ENCODE peak calls at places on chromosomes 6 and 20, in five cellular contexts. R is GM20000, O is osteocyte, A is coronary artery, P is lung. W is an unnamed sample.

GRCh38 chr20:45880988-45881788 is at the start of gene ZSWIM1:
- DNase-seq in R (peak; percentile 97), O (peak; percentile 99), A (peak; percentile 99), P (peak; percentile 100), W (peak; percentile 98)

GRCh38 chr6:54010340-54011276 is 100.6 kb upstream of the MLIP start:
- DNase-seq in R (no peak), O (no peak), A (no peak), P (no peak), W (no peak)

GRCh38 chr6:102950967-102951366 is 1557.5 kb downstream of the GRIK2 start:
- DNase-seq in R (no peak), O (no peak), A (no peak), P (no peak), W (no peak)

GRCh38 chr6:111788779-111789276 is 84.4 kb downstream of the FYN start:
- DNase-seq in R (no peak), O (no peak), A (no peak), P (no peak), W (no peak)

GRCh38 chr20:9515761-9516657 is 1.6 kb downstream of the LAMP5 start:
- DNase-seq in R (no peak), O (no peak), A (no peak), P (peak; percentile 67), W (no peak)

GRCh38 chr20:39429716-39430115 is 467.6 kb downstream of the DHX35 start:
- DNase-seq in R (no peak), O (no peak), A (no peak), P (no peak), W (no peak)

GRCh38 chr20:23078351-23078993 is 7.7 kb downstream of the CD93 start:
- DNase-seq in R (no peak), O (no peak), A (no peak), P (no peak), W (no peak)

GRCh38 chr6:124999105-124999764 is 37.0 kb downstream of the RNF217 start:
- DNase-seq in R (no peak), O (no peak), A (no peak), P (no peak), W (no peak)

GRCh38 chr20:37198962-37199660 is 19.8 kb upstream of the MROH8 start:
- DNase-seq in R (no peak), O (no peak), A (no peak), P (no peak), W (no peak)

GRCh38 chr20:51456511-51457280 is 85.8 kb downstream of the NFATC2 start:
- DNase-seq in R (no peak), O (peak; percentile 99), A (peak; percentile 97), P (peak; percentile 96), W (no peak)

GRCh38 chr6:20608371-20608770 is 74.1 kb downstream of the CDKAL1 start:
- DNase-seq in R (no peak), O (no peak), A (no peak), P (no peak), W (no peak)

GRCh38 chr6:14811760-14812428 is 434.0 kb upstream of the JARID2 start:
- DNase-seq in R (no peak), O (no peak), A (no peak), P (no peak), W (no peak)

GRCh38 chr6:143110996-143111395 is 50.3 kb downstream of the AIG1 start:
- DNase-seq in R (no peak), O (no peak), A (no peak), P (no peak), W (no peak)

GRCh38 chr20:14716251-14716650 is 378.8 kb upstream of the FLRT3 start:
- DNase-seq in R (no peak), O (no peak), A (no peak), P (no peak), W (no peak)

GRCh38 chr6:22828179-22829062 is 259.1 kb downstream of the HDGFL1 start:
- DNase-seq in R (peak; percentile 27), O (no peak), A (no peak), P (peak; percentile 43), W (peak; percentile 28)

GRCh38 chr20:878511-879307 is 37.4 kb downstream of the ANGPT4 start:
- DNase-seq in R (peak; percentile 62), O (no peak), A (no peak), P (no peak), W (peak; percentile 46)

GRCh38 chr6:138773177-138774091 is at the start of gene CCDC28A:
- DNase-seq in R (peak; percentile 88), O (peak; percentile 97), A (peak; percentile 97), P (peak; percentile 96), W (peak; percentile 86)

GRCh38 chr6:136693090-136693489 is 99.2 kb downstream of the MAP3K5 start:
- DNase-seq in R (no peak), O (no peak), A (no peak), P (no peak), W (no peak)

GRCh38 chr6:20286968-20287565 is 74.8 kb upstream of the MBOAT1 start:
- DNase-seq in R (no peak), O (no peak), A (no peak), P (no peak), W (no peak)

GRCh38 chr6:141264101-141264500 is 868.6 kb upstream of the GJE1 start:
- DNase-seq in R (no peak), O (no peak), A (no peak), P (no peak), W (no peak)

DNA sequence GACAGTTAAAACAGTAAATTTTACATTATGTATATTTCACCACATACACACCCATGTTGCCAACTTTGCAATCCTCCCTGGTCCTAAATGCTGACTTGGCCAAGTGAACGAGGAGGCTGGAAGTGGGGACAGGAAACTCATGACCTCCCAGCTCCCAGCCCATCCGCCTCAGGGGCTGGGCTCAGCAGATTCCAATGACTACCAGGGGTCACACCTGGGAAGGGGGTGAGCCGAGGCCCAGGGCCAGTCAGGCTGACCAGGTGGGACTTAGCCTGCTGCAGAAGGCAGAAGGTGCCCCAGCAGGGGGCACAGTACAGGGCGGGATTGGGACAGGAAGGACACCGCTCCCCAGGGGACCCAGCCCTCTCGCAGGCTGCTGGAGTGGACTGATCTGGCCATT is 2.4 kb downstream of the SIGLEC1 start:
- DNase-seq in R (no peak), O (no peak), A (no peak), P (no peak), W (no peak)
- TF ChIP-seq CTCF in R (no peak), O (no peak), A (no peak), P (no peak), W (no peak)

DNA sequence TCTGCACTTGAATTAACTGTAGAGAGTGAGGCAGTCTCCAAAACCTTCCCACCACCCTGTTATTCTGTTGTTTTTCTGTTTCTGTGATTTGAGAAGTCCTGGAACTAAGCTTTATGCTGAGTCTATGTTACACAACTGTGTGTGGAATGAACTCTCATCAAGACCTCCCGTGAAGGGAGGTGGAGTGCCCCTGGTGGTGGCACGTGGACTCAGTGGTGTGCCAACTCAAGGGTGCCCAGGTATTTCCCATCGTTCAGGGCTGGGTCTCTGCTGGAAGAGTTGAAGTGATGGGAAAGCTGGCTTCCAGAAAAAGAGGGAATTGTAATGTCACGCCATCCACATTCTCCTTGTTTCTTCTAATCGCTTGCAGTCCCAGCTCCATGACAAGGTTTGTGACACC is 374.2 kb downstream of the SMOC2 start:
- DNase-seq in R (no peak), O (no peak), A (no peak), P (no peak), W (no peak)
- TF ChIP-seq CTCF in R (no peak), O (peak; percentile 33), A (no peak), P (no peak), W (no peak)

GRCh38 chr6:149455028-149455732 is 29.6 kb downstream of the ZC3H12D start:
- DNase-seq in R (no peak), O (no peak), A (no peak), P (peak; percentile 54), W (no peak)
- TF ChIP-seq CTCF in R (no peak), O (no peak), A (no peak), P (no peak), W (no peak)

DNA sequence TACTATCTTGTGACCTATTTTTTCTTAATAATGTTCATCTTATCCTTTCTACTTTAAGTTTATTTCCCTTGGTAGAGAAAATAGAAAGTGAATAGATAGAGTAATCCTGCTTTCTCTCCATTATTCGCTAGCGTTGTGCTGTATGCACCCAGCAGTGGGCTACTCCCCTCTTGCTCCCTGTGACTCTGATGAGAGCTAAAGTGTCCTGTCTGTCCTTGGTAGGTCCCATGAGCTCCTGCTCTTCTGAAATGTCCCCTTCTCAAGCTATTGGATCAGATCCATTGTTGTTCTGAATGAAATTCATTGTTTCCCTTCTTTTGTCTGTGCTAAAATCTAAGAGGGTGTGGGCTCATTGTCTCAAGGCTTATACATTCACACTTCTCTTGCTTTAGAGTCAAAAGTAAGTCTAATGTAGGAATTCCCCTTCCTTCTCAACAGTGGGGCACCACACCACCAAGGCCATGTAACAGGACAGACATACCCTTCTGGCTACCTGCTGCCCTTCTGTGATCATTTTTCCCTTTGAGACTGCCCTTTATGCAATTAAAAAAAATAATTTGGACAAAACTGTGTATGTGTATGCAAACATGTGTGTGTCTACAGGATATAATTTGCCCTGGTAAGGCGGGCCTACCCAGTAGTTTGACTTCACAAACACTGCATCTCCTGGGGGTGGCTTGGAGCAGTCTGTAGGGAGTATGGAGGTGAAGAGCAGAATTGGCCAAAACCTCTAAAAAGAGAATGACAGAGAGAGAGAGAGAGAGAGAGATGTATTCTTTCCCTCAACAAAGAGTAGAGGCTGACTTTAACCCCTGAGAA is 167.0 kb upstream of the MYLIP start:
- DNase-seq in R (no peak), O (no peak), A (no peak), P (no peak), W (no peak)
- TF ChIP-seq CTCF in R (no peak), O (no peak), A (no peak), P (no peak), W (no peak)

GRCh38 chr6:5766260-5766659 is 240.5 kb downstream of the NRN1 start:
- DNase-seq in R (no peak), O (no peak), A (no peak), P (no peak), W (no peak)
- TF ChIP-seq CTCF in R (no peak), O (peak; percentile 43), A (no peak), P (no peak), W (peak; percentile 43)